ENCODE peak calls at places on chromosome 20, in eight cellular contexts. F, G, A, J, H, K, Z and W are unnamed samples.

GRCh38 chr20:1979116-1979778 is 14.6 kb downstream of the PDYN start:
- DNase-seq in J (no peak), A (no peak), F (no peak), K (peak; percentile 22), G (no peak), H (no peak), Z (no peak), W (no peak)

GRCh38 chr20:48527771-48528170 is 300.0 kb downstream of the PREX1 start:
- DNase-seq in F (no peak), A (no peak), Z (no peak), H (no peak), G (no peak), K (no peak), J (no peak), W (no peak)

GRCh38 chr20:5410450-5410849 is 93.7 kb upstream of the PROKR2 start:
- DNase-seq in F (no peak), J (no peak), A (no peak), K (no peak), Z (no peak), G (no peak), H (no peak), W (no peak)

GRCh38 chr20:21102691-21103311 is 3.4 kb downstream of the LINC00237 start:
- DNase-seq in J (peak; percentile 1), G (no peak), A (no peak), H (peak; percentile 40), Z (peak; percentile 65), F (peak; percentile 66), K (peak; percentile 41), W (no peak)

GRCh38 chr20:11047559-11047958 is 373.8 kb upstream of the JAG1 start:
- DNase-seq in F (no peak), K (no peak), J (no peak), Z (no peak), G (no peak), A (no peak), H (no peak), W (no peak)

GRCh38 chr20:55472704-55473103 is 532.6 kb downstream of the CBLN4 start:
- DNase-seq in H (no peak), J (no peak), Z (no peak), K (no peak), F (no peak), A (no peak), G (no peak), W (no peak)

GRCh38 chr20:13995841-13996240 is 525 bp downstream of the MACROD2 start:
- DNase-seq in A (no peak), J (no peak), H (peak; percentile 17), Z (peak; percentile 64), F (peak; percentile 49), G (peak; percentile 52), K (peak; percentile 54), W (no peak)

GRCh38 chr20:32006841-32007786 is 3.1 kb upstream of the CCM2L start:
- DNase-seq in G (no peak), Z (no peak), H (no peak), K (no peak), A (no peak), J (no peak), F (no peak), W (no peak)

GRCh38 chr20:22584922-22585785 is 782 bp upstream of the FOXA2 start:
- DNase-seq in A (no peak), G (no peak), F (no peak), K (no peak), Z (no peak), J (no peak), H (no peak), W (no peak)

GRCh38 chr20:44698351-44698750 is 16.8 kb upstream of the CCN5 start:
- DNase-seq in A (no peak), G (no peak), Z (no peak), F (no peak), K (no peak), H (no peak), J (no peak), W (no peak)

GRCh38 chr20:41095110-41095969 is 42.0 kb upstream of the PLCG1 start:
- DNase-seq in Z (peak; percentile 63), J (peak; percentile 67), K (peak; percentile 77), F (peak; percentile 60), G (peak; percentile 47), A (peak; percentile 55), H (peak; percentile 43), W (peak; percentile 60)

GRCh38 chr20:16444056-16444777 is 129.0 kb downstream of the KIF16B start:
- DNase-seq in F (no peak), A (no peak), J (peak; percentile 9), K (no peak), G (no peak), H (no peak), Z (peak; percentile 58), W (no peak)

GRCh38 chr20:1922786-1923185 is 27.6 kb downstream of the SIRPA start:
- DNase-seq in K (no peak), Z (no peak), G (no peak), J (no peak), F (no peak), A (no peak), H (no peak), W (no peak)

GRCh38 chr20:58470336-58470978 is 44.7 kb downstream of the APCDD1L start:
- DNase-seq in F (no peak), A (no peak), Z (no peak), J (no peak), H (no peak), K (no peak), G (no peak), W (no peak)

GRCh38 chr20:58515240-58516212 is at the start of gene APCDD1L:
- DNase-seq in K (peak; percentile 87), A (no peak), G (no peak), H (no peak), F (peak; percentile 68), J (peak; percentile 69), Z (no peak), W (no peak)

GRCh38 chr20:2151805-2152727 is 50.4 kb downstream of the STK35 start:
- DNase-seq in A (no peak), Z (no peak), J (peak; percentile 64), F (peak; percentile 44), K (peak; percentile 88), G (no peak), H (no peak), W (no peak)

GRCh38 chr20:10448270-10449156 is 13.4 kb downstream of the SLX4IP start:
- DNase-seq in A (no peak), J (peak; percentile 48), F (no peak), G (no peak), H (no peak), Z (no peak), K (peak; percentile 44), W (no peak)

GRCh38 chr20:34312544-34313217 is 9.5 kb upstream of the AHCY start:
- DNase-seq in K (peak; percentile 93), G (peak; percentile 81), J (peak; percentile 81), F (peak; percentile 90), Z (peak; percentile 91), A (peak; percentile 77), H (peak; percentile 82), W (peak; percentile 92)
- H3K4me3 ChIP-seq in K (peak overlapping the region; percentile 45), G (peak overlapping the region; percentile 15), J (peak overlapping the region; percentile 17), F (no peak overlapping the region), Z (no peak overlapping the region), A (peak overlapping the region; percentile 42), H (peak overlapping the region; percentile 50), W (no peak overlapping the region)

DNA sequence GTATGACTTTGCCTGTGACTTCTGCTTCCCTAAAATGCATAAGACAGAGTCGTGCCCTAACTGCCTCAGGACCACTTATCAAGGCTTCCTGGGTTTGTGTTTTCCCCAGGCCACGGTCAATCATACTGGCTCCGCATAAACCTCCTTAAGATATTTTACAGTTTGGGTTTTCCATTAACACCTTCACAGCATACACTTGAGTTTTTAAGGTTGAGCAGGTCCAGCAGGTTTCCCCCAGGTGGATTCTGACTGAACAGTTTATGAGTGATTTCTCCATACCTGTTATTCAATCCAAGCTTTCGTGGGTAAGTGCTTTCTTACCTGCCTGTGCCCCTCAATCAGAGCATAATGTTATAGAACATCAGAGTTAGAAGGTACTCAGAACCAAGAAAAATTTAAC is 39.3 kb downstream of the NINL start:
- DNase-seq in K (no peak), H (no peak), J (no peak), G (no peak), A (no peak), F (no peak), Z (no peak), W (no peak)
- H3K27ac ChIP-seq in K (no peak overlapping the region), H (no peak overlapping the region), J (no peak overlapping the region), G (no peak overlapping the region), A (no peak overlapping the region), F (no peak overlapping the region), Z (no peak overlapping the region), W (no peak overlapping the region)

DNA sequence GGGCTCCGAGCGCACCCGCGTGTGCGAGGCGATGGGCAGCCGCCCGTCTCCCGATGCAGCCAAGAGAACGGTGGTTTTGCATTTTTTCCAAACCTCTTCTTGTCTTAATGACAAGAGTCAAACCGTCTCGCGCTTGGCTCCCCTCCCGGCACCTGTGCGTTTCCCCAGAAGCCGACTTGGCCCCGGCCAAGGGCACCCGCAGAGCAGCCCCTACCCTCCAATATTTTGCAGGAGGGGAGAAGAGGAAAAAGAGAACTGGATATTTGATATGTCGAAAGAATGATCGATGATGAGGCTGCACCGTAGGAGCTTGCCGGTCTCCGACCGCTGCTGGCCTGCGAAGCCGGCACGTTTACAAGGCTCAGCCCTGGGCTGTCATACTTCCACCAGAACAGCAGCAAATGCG is 296.6 kb downstream of the TFAP2C start:
- DNase-seq in F (no peak), K (peak; percentile 28), G (no peak), J (no peak), H (no peak), A (no peak), Z (no peak), W (no peak)
- H3K4me3 ChIP-seq in F (no peak overlapping the region), K (peak overlapping the region; percentile 68), G (peak overlapping the region; percentile 27), J (no peak overlapping the region), H (peak overlapping the region; percentile 55), A (no peak overlapping the region), Z (peak overlapping the region; percentile 22), W (no peak overlapping the region)

GRCh38 chr20:46367967-46368901 is 38.2 kb downstream of the ELMO2 start:
- DNase-seq in Z (no peak), A (no peak), G (no peak), F (no peak), K (no peak), J (no peak), H (no peak), W (no peak)
- H3K27ac ChIP-seq in Z (peak overlapping the region; percentile 32), A (no peak overlapping the region), G (no peak overlapping the region), F (no peak overlapping the region), K (no peak overlapping the region), J (no peak overlapping the region), H (peak overlapping the region; percentile 28), W (no peak overlapping the region)

DNA sequence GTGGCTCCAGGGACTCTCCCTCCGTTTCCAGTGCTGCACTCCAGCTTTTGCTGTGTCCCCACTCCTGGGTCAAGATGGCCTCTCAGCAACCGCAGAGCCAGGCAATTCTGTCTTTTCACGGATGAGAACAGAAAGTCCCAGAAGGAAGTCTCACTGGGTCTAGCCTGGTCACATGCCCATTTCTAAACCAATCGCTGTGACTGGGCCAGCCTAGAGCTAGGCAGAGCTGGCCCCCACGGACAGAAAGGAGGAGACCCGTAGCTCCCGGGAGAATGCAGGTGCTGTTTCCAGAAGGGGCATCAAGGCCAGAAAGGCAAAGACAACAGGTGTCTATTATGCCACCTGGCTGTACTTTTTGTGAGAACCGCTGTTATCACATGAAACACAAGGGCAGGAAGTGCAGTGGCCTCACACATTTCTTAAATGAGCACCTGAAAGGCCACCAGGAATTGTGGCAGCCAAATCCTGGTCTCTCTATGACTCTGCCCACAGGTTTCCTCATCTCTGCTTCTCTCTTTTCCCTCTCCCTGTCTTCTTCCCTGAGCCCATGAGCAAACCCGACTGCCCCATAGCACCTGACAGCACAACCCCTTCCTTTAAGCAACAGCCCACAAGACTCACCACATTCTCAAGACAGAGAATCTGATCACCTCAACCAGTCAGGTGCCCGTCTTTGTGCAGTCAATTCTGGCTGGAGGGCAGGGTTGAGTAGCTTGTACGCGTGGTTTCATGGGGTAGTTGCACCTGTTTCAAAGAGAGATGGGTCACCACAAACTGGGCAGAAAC is 37.1 kb upstream of the B4GALT5 start:
- DNase-seq in J (no peak), H (no peak), Z (peak; percentile 60), A (no peak), F (no peak), G (no peak), K (peak; percentile 10), W (peak; percentile 43)
- H3K4me3 ChIP-seq in J (no peak overlapping the region), H (no peak overlapping the region), Z (no peak overlapping the region), A (no peak overlapping the region), F (no peak overlapping the region), G (no peak overlapping the region), K (no peak overlapping the region), W (no peak overlapping the region)